ENCODE peak calls at places on chromosomes 3 and 15, in seven cellular contexts. One of them, this sample, is unnamed.
A peak's percentile ranks its signal among the peaks of the same experiment; 100 is the strongest.

GRCh38 chr3:29324180-29324651 is 43.3 kb downstream of the RBMS3 start:
- DNase-seq in breast epithelium: no peak
- DNase-seq in esophagus squamous epithelium: no peak
- DNase-seq in hepatocyte: peak; percentile 9
- DNase-seq in cardiac muscle cell: peak; percentile 61
- DNase-seq in tibial artery: peak; percentile 68
- DNase-seq in SJCRH30: no peak
- DNase-seq in this sample: peak; percentile 59

GRCh38 chr3:16885948-16886683 is 1.4 kb downstream of the PLCL2 start:
- DNase-seq in breast epithelium: no peak
- DNase-seq in esophagus squamous epithelium: no peak
- DNase-seq in hepatocyte: no peak
- DNase-seq in cardiac muscle cell: peak; percentile 56
- DNase-seq in tibial artery: no peak
- DNase-seq in SJCRH30: no peak
- DNase-seq in this sample: no peak

GRCh38 chr3:98110191-98110908 is 20.2 kb upstream of the OR5H1 start:
- DNase-seq in breast epithelium: no peak
- DNase-seq in esophagus squamous epithelium: no peak
- DNase-seq in hepatocyte: no peak
- DNase-seq in cardiac muscle cell: no peak
- DNase-seq in tibial artery: no peak
- DNase-seq in SJCRH30: no peak
- DNase-seq in this sample: no peak

GRCh38 chr15:29970402-29970695 is 112.4 kb upstream of the GOLGA8J start:
- DNase-seq in breast epithelium: no peak
- DNase-seq in esophagus squamous epithelium: no peak
- DNase-seq in hepatocyte: no peak
- DNase-seq in cardiac muscle cell: no peak
- DNase-seq in tibial artery: no peak
- DNase-seq in SJCRH30: no peak
- DNase-seq in this sample: no peak

GRCh38 chr15:42836251-42836650 is 84.3 kb downstream of the TTBK2 start:
- DNase-seq in breast epithelium: no peak
- DNase-seq in esophagus squamous epithelium: no peak
- DNase-seq in hepatocyte: no peak
- DNase-seq in cardiac muscle cell: peak; percentile 17
- DNase-seq in tibial artery: no peak
- DNase-seq in SJCRH30: no peak
- DNase-seq in this sample: no peak

GRCh38 chr3:161649900-161650484 is 153.4 kb downstream of the OTOL1 start:
- DNase-seq in breast epithelium: no peak
- DNase-seq in esophagus squamous epithelium: no peak
- DNase-seq in hepatocyte: peak; percentile 5
- DNase-seq in cardiac muscle cell: no peak
- DNase-seq in tibial artery: no peak
- DNase-seq in SJCRH30: no peak
- DNase-seq in this sample: no peak

GRCh38 chr3:53554559-53555511 is 60.4 kb downstream of the CACNA1D start:
- DNase-seq in breast epithelium: no peak
- DNase-seq in esophagus squamous epithelium: no peak
- DNase-seq in hepatocyte: no peak
- DNase-seq in cardiac muscle cell: no peak
- DNase-seq in tibial artery: no peak
- DNase-seq in SJCRH30: no peak
- DNase-seq in this sample: no peak

GRCh38 chr15:43218908-43219706 is 1.7 kb downstream of the EPB42 start:
- DNase-seq in breast epithelium: peak; percentile 93
- DNase-seq in esophagus squamous epithelium: no peak
- DNase-seq in hepatocyte: peak; percentile 47
- DNase-seq in cardiac muscle cell: peak; percentile 21
- DNase-seq in tibial artery: no peak
- DNase-seq in SJCRH30: no peak
- DNase-seq in this sample: no peak

GRCh38 chr3:151777880-151778279 is 36.0 kb upstream of the AADAC start:
- DNase-seq in breast epithelium: no peak
- DNase-seq in esophagus squamous epithelium: no peak
- DNase-seq in hepatocyte: no peak
- DNase-seq in cardiac muscle cell: no peak
- DNase-seq in tibial artery: no peak
- DNase-seq in SJCRH30: no peak
- DNase-seq in this sample: no peak

GRCh38 chr3:193261970-193262369 is 20.9 kb downstream of the PLAAT1 start:
- DNase-seq in breast epithelium: no peak
- DNase-seq in esophagus squamous epithelium: no peak
- DNase-seq in hepatocyte: no peak
- DNase-seq in cardiac muscle cell: no peak
- DNase-seq in tibial artery: no peak
- DNase-seq in SJCRH30: no peak
- DNase-seq in this sample: no peak

GRCh38 chr3:104564045-104564643 is 802.6 kb upstream of the ALCAM start:
- DNase-seq in breast epithelium: no peak
- DNase-seq in esophagus squamous epithelium: no peak
- DNase-seq in hepatocyte: peak; percentile 37
- DNase-seq in cardiac muscle cell: peak; percentile 66
- DNase-seq in tibial artery: peak; percentile 69
- DNase-seq in SJCRH30: peak; percentile 73
- DNase-seq in this sample: peak; percentile 68

GRCh38 chr15:90227336-90227735 is 6.4 kb downstream of the CIB1 start:
- DNase-seq in breast epithelium: no peak
- DNase-seq in esophagus squamous epithelium: no peak
- DNase-seq in hepatocyte: no peak
- DNase-seq in cardiac muscle cell: no peak
- DNase-seq in tibial artery: no peak
- DNase-seq in SJCRH30: no peak
- DNase-seq in this sample: no peak
- H3K36me3 ChIP-seq in breast epithelium: no peaks in the 10 kb centered on the region
- H3K36me3 ChIP-seq in esophagus squamous epithelium: peaks cover 68% of the 10 kb centered on the region
- H3K36me3 ChIP-seq in hepatocyte: no peaks in the 10 kb centered on the region
- H3K36me3 ChIP-seq in cardiac muscle cell: peaks cover 33% of the 10 kb centered on the region
- H3K36me3 ChIP-seq in tibial artery: peaks cover 93% of the 10 kb centered on the region
- H3K36me3 ChIP-seq in SJCRH30: no peaks in the 10 kb centered on the region
- H3K36me3 ChIP-seq in this sample: peaks cover 32% of the 10 kb centered on the region

DNA sequence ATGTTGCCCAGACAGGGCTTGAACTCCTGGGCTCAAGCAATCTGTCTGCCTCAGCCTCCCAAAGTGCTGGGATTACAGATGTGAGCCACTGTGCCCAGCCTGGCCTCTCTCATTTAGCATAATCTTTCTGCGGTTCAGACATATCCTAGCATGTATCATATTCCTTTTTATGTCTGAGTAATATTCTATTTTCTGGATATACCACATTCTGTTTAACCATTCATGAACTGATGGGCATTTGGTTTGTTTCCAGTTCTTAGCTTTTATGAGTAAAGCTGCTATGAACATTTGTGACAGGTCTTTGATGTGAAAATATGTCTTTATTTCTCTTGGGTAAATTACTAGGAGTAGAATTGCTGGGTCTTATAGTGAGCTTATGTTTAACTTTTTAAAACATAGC is 23.5 kb downstream of the FAM81A start:
- DNase-seq in breast epithelium: no peak
- DNase-seq in esophagus squamous epithelium: no peak
- DNase-seq in hepatocyte: no peak
- DNase-seq in cardiac muscle cell: no peak
- DNase-seq in tibial artery: no peak
- DNase-seq in SJCRH30: no peak
- DNase-seq in this sample: no peak
- H3K4me1 ChIP-seq in breast epithelium: no peaks in the 10 kb centered on the region
- H3K4me1 ChIP-seq in esophagus squamous epithelium: peaks cover 7% of the 10 kb centered on the region
- H3K4me1 ChIP-seq in hepatocyte: peaks cover 3% of the 10 kb centered on the region
- H3K4me1 ChIP-seq in cardiac muscle cell: no peaks in the 10 kb centered on the region
- H3K4me1 ChIP-seq in tibial artery: no peaks in the 10 kb centered on the region
- H3K4me1 ChIP-seq in SJCRH30: no peaks in the 10 kb centered on the region
- H3K4me1 ChIP-seq in this sample: no peaks in the 10 kb centered on the region

DNA sequence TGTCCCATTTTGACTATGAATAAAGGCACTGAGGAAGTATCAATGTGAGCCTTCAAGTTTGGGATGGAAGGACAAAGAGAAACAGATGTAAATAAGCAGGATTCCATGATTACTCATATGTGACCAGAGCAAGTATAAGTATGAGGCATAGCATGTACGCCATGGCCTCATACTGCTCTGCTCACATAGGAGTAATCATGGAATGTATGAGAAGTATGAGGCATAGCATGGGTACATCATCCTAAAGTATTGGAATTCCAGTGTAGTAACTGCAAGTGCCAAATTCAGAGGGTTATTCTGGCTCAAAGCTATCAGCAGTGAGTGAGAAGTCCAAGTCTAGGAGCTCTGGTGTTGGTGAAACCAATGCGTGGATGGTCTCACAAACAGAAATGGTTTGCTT is 81.2 kb upstream of the WDR72 start:
- DNase-seq in breast epithelium: no peak
- DNase-seq in esophagus squamous epithelium: no peak
- DNase-seq in hepatocyte: no peak
- DNase-seq in cardiac muscle cell: no peak
- DNase-seq in tibial artery: no peak
- DNase-seq in SJCRH30: no peak
- DNase-seq in this sample: no peak
- H3K36me3 ChIP-seq in breast epithelium: no peaks in the 10 kb centered on the region
- H3K36me3 ChIP-seq in esophagus squamous epithelium: no peaks in the 10 kb centered on the region
- H3K36me3 ChIP-seq in hepatocyte: no peaks in the 10 kb centered on the region
- H3K36me3 ChIP-seq in cardiac muscle cell: no peaks in the 10 kb centered on the region
- H3K36me3 ChIP-seq in tibial artery: no peaks in the 10 kb centered on the region
- H3K36me3 ChIP-seq in SJCRH30: no peaks in the 10 kb centered on the region
- H3K36me3 ChIP-seq in this sample: no peaks in the 10 kb centered on the region

DNA sequence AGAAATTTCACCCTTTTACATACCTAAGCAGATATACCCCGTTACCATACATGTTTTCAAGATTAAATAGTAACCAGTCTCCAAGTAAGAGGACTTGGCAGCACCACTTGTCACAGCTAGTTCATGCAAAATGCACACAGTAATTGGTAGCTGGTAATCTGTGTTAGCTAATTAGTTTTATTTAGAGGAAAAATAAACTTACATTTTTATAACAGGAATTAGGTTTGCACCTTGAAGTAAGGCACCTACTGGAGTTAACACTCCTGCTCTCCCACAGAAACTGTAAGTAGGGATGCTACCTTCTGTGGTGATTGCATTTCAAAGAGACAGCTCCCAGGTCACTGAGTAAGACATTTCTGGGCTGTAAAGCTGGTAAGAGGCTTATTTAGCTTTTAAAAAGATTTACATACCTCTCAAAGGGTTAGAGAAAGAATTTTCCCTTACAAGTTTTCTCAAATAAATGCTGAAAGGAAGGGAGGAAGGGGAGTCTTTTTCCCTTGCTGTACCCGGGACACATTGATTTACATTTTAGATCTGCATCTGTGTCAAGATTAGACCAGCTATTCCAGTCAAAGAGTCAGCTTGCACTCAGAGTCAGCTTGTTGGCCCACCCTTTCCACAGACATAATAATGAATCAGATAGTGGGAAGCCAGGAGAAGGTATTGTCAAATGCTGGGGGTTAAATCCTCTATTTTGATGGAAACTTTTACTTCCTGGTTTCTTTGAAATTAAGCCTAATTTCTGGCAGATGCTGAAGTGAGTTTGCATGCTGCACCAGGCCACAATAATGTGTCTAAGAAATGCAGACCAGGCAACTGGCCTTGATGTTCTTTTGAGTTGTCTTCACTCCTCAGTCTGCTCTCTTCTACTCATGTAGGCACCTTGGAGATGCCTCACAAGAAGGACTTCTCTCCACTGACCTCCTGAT is 77.6 kb upstream of the CHD2 start:
- DNase-seq in breast epithelium: no peak
- DNase-seq in esophagus squamous epithelium: no peak
- DNase-seq in hepatocyte: no peak
- DNase-seq in cardiac muscle cell: no peak
- DNase-seq in tibial artery: no peak
- DNase-seq in SJCRH30: no peak
- DNase-seq in this sample: no peak
- H3K4me1 ChIP-seq in breast epithelium: no peaks in the 10 kb centered on the region
- H3K4me1 ChIP-seq in esophagus squamous epithelium: peaks cover 75% of the 10 kb centered on the region
- H3K4me1 ChIP-seq in hepatocyte: peaks cover 42% of the 10 kb centered on the region
- H3K4me1 ChIP-seq in cardiac muscle cell: peaks cover 56% of the 10 kb centered on the region
- H3K4me1 ChIP-seq in tibial artery: peaks cover 22% of the 10 kb centered on the region
- H3K4me1 ChIP-seq in SJCRH30: peaks cover 9% of the 10 kb centered on the region
- H3K4me1 ChIP-seq in this sample: peaks cover 41% of the 10 kb centered on the region

DNA sequence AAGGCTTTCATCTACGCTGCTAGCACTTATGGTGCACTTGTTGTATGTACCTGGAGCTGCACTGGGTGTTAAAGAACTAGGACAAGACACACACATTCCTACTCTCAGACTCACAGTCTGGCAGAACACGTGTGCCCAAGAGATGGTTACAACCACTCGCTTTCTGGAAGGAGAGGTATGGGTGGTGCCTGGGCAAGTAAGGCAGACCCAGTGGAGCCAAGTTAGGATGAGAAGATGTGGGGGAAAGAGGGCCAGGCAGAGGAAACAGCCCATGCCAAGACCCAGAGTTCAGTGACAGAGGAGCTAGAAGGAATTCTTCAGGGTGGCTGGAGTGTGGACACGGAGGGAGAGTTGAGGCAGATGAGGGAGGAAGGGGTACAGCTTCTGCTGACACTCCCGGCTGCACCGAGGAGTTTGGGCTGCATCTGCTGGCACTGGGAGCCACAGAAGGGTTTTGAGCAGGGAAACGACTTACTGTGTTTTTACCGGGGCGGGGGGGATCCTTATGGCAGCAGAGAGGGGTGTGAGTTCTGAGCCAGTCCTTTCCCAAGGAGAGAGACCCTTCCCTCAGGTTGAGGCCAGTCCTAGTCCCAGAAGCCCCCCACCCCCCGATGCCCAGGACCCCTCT is 59.0 kb downstream of the GRIP2 start:
- DNase-seq in breast epithelium: no peak
- DNase-seq in esophagus squamous epithelium: no peak
- DNase-seq in hepatocyte: no peak
- DNase-seq in cardiac muscle cell: no peak
- DNase-seq in tibial artery: no peak
- DNase-seq in SJCRH30: no peak
- DNase-seq in this sample: no peak
- H3K36me3 ChIP-seq in breast epithelium: no peaks in the 10 kb centered on the region
- H3K36me3 ChIP-seq in esophagus squamous epithelium: peaks cover 3% of the 10 kb centered on the region
- H3K36me3 ChIP-seq in hepatocyte: peaks cover 4% of the 10 kb centered on the region
- H3K36me3 ChIP-seq in cardiac muscle cell: no peaks in the 10 kb centered on the region
- H3K36me3 ChIP-seq in tibial artery: peaks cover 92% of the 10 kb centered on the region
- H3K36me3 ChIP-seq in SJCRH30: no peaks in the 10 kb centered on the region
- H3K36me3 ChIP-seq in this sample: peaks cover 29% of the 10 kb centered on the region

GRCh38 chr3:57227930-57228733 is 603 bp downstream of the APPL1 start:
- DNase-seq in breast epithelium: no peak
- DNase-seq in esophagus squamous epithelium: no peak
- DNase-seq in hepatocyte: peak; percentile 70
- DNase-seq in cardiac muscle cell: peak; percentile 64
- DNase-seq in tibial artery: peak; percentile 47
- DNase-seq in SJCRH30: peak; percentile 55
- DNase-seq in this sample: peak; percentile 35
- H3K4me1 ChIP-seq in breast epithelium: no peaks in the 10 kb centered on the region
- H3K4me1 ChIP-seq in esophagus squamous epithelium: peaks cover 44% of the 10 kb centered on the region
- H3K4me1 ChIP-seq in hepatocyte: no peaks in the 10 kb centered on the region
- H3K4me1 ChIP-seq in cardiac muscle cell: peaks cover 10% of the 10 kb centered on the region
- H3K4me1 ChIP-seq in tibial artery: peaks cover 40% of the 10 kb centered on the region
- H3K4me1 ChIP-seq in SJCRH30: peaks cover 12% of the 10 kb centered on the region
- H3K4me1 ChIP-seq in this sample: no peaks in the 10 kb centered on the region

GRCh38 chr3:51604212-51604611 is 65.7 kb downstream of the RAD54L2 start:
- DNase-seq in breast epithelium: no peak
- DNase-seq in esophagus squamous epithelium: no peak
- DNase-seq in hepatocyte: no peak
- DNase-seq in cardiac muscle cell: no peak
- DNase-seq in tibial artery: no peak
- DNase-seq in SJCRH30: no peak
- DNase-seq in this sample: no peak
- H3K36me3 ChIP-seq in breast epithelium: no peaks in the 10 kb centered on the region
- H3K36me3 ChIP-seq in esophagus squamous epithelium: no peaks in the 10 kb centered on the region
- H3K36me3 ChIP-seq in hepatocyte: no peaks in the 10 kb centered on the region
- H3K36me3 ChIP-seq in cardiac muscle cell: no peaks in the 10 kb centered on the region
- H3K36me3 ChIP-seq in tibial artery: no peaks in the 10 kb centered on the region
- H3K36me3 ChIP-seq in SJCRH30: no peaks in the 10 kb centered on the region
- H3K36me3 ChIP-seq in this sample: no peaks in the 10 kb centered on the region

GRCh38 chr3:71064288-71064975 is 519.1 kb downstream of the FOXP1 start:
- DNase-seq in breast epithelium: peak; percentile 46
- DNase-seq in esophagus squamous epithelium: no peak
- DNase-seq in hepatocyte: no peak
- DNase-seq in cardiac muscle cell: peak; percentile 76
- DNase-seq in tibial artery: peak; percentile 56
- DNase-seq in SJCRH30: peak; percentile 59
- DNase-seq in this sample: no peak
- H3K4me1 ChIP-seq in breast epithelium: no peaks in the 10 kb centered on the region
- H3K4me1 ChIP-seq in esophagus squamous epithelium: peaks cover 86% of the 10 kb centered on the region
- H3K4me1 ChIP-seq in hepatocyte: peaks cover 39% of the 10 kb centered on the region
- H3K4me1 ChIP-seq in cardiac muscle cell: peaks cover 47% of the 10 kb centered on the region
- H3K4me1 ChIP-seq in tibial artery: peaks cover 65% of the 10 kb centered on the region
- H3K4me1 ChIP-seq in SJCRH30: peaks cover 9% of the 10 kb centered on the region
- H3K4me1 ChIP-seq in this sample: peaks cover 20% of the 10 kb centered on the region